ENCODE peak calls at places on chromosomes 13 and 19, in seven cellular contexts. One of them, this sample, is unnamed.

GRCh38 chr13:97880298-97880675 is 73.2 kb upstream of the IPO5 start:
- DNase-seq in A549: no peak
- DNase-seq in H54: no peak
- DNase-seq in body of pancreas: no peak
- DNase-seq in sigmoid colon: no peak
- DNase-seq in ovary: no peak
- DNase-seq in HCT116: no peak
- DNase-seq in this sample: no peak

GRCh38 chr19:41999071-41999877 is 5.2 kb upstream of the ATP1A3 start:
- DNase-seq in A549: peak
- DNase-seq in H54: no peak
- DNase-seq in body of pancreas: no peak
- DNase-seq in sigmoid colon: no peak
- DNase-seq in ovary: no peak
- DNase-seq in HCT116: no peak
- DNase-seq in this sample: peak

GRCh38 chr19:6459356-6460098 is at the start of gene SLC25A23:
- DNase-seq in A549: peak
- DNase-seq in H54: peak
- DNase-seq in body of pancreas: peak
- DNase-seq in sigmoid colon: peak
- DNase-seq in ovary: peak
- DNase-seq in HCT116: peak
- DNase-seq in this sample: peak

GRCh38 chr13:89514534-89515312 is 1832.8 kb upstream of the MIR17HG start:
- DNase-seq in A549: peak
- DNase-seq in H54: peak
- DNase-seq in body of pancreas: peak
- DNase-seq in sigmoid colon: no peak
- DNase-seq in ovary: no peak
- DNase-seq in HCT116: no peak
- DNase-seq in this sample: no peak

GRCh38 chr19:49065905-49066512 is 1.4 kb upstream of the NTF4 start:
- DNase-seq in A549: no peak
- DNase-seq in H54: no peak
- DNase-seq in body of pancreas: no peak
- DNase-seq in sigmoid colon: no peak
- DNase-seq in ovary: no peak
- DNase-seq in HCT116: no peak
- DNase-seq in this sample: no peak

GRCh38 chr19:28504727-28505126 is 708.2 kb downstream of the UQCRFS1 start:
- DNase-seq in A549: no peak
- DNase-seq in H54: no peak
- DNase-seq in body of pancreas: no peak
- DNase-seq in sigmoid colon: peak
- DNase-seq in ovary: no peak
- DNase-seq in HCT116: no peak
- DNase-seq in this sample: no peak

GRCh38 chr19:4722671-4723464 is 774 bp downstream of the DPP9 start:
- DNase-seq in A549: no peak
- DNase-seq in H54: no peak
- DNase-seq in body of pancreas: peak
- DNase-seq in sigmoid colon: no peak
- DNase-seq in ovary: peak
- DNase-seq in HCT116: no peak
- DNase-seq in this sample: peak

GRCh38 chr19:43534811-43535761 is 2.1 kb downstream of the ZNF575 start:
- DNase-seq in A549: peak
- DNase-seq in H54: no peak
- DNase-seq in body of pancreas: peak
- DNase-seq in sigmoid colon: peak
- DNase-seq in ovary: peak
- DNase-seq in HCT116: no peak
- DNase-seq in this sample: peak

GRCh38 chr19:10421240-10421948 is 1.1 kb downstream of the PDE4A start:
- DNase-seq in A549: no peak
- DNase-seq in H54: no peak
- DNase-seq in body of pancreas: no peak
- DNase-seq in sigmoid colon: no peak
- DNase-seq in ovary: no peak
- DNase-seq in HCT116: no peak
- DNase-seq in this sample: no peak

GRCh38 chr19:43726736-43727592 is 11.1 kb downstream of the IRGC start:
- DNase-seq in A549: no peak
- DNase-seq in H54: no peak
- DNase-seq in body of pancreas: no peak
- DNase-seq in sigmoid colon: no peak
- DNase-seq in ovary: no peak
- DNase-seq in HCT116: no peak
- DNase-seq in this sample: no peak

GRCh38 chr13:112487127-112487517 is 100.8 kb downstream of the TUBGCP3 start:
- DNase-seq in A549: no peak
- DNase-seq in H54: no peak
- DNase-seq in body of pancreas: no peak
- DNase-seq in sigmoid colon: no peak
- DNase-seq in ovary: no peak
- DNase-seq in HCT116: no peak
- DNase-seq in this sample: no peak

GRCh38 chr19:1189419-1189818 is 15.4 kb upstream of the SBNO2 start:
- DNase-seq in A549: peak
- DNase-seq in H54: no peak
- DNase-seq in body of pancreas: no peak
- DNase-seq in sigmoid colon: no peak
- DNase-seq in ovary: no peak
- DNase-seq in HCT116: peak
- DNase-seq in this sample: no peak

GRCh38 chr19:31825134-31826094 is 476.2 kb upstream of the TSHZ3 start:
- DNase-seq in A549: no peak
- DNase-seq in H54: no peak
- DNase-seq in body of pancreas: no peak
- DNase-seq in sigmoid colon: no peak
- DNase-seq in ovary: no peak
- DNase-seq in HCT116: no peak
- DNase-seq in this sample: no peak

GRCh38 chr13:44770951-44771350 is 194.8 kb upstream of the TSC22D1 start:
- DNase-seq in A549: no peak
- DNase-seq in H54: no peak
- DNase-seq in body of pancreas: no peak
- DNase-seq in sigmoid colon: no peak
- DNase-seq in ovary: no peak
- DNase-seq in HCT116: no peak
- DNase-seq in this sample: no peak

GRCh38 chr13:98807774-98808173 is 55.3 kb upstream of the SLC15A1 start:
- DNase-seq in A549: no peak
- DNase-seq in H54: no peak
- DNase-seq in body of pancreas: no peak
- DNase-seq in sigmoid colon: no peak
- DNase-seq in ovary: no peak
- DNase-seq in HCT116: no peak
- DNase-seq in this sample: no peak

GRCh38 chr13:106513025-106513424 is 22.4 kb downstream of the EFNB2 start:
- DNase-seq in A549: no peak
- DNase-seq in H54: no peak
- DNase-seq in body of pancreas: no peak
- DNase-seq in sigmoid colon: no peak
- DNase-seq in ovary: no peak
- DNase-seq in HCT116: no peak
- DNase-seq in this sample: no peak

GRCh38 chr19:55258476-55258827 is 365 bp downstream of the PPP6R1 start:
- DNase-seq in A549: no peak
- DNase-seq in H54: peak
- DNase-seq in body of pancreas: peak
- DNase-seq in sigmoid colon: no peak
- DNase-seq in ovary: no peak
- DNase-seq in HCT116: no peak
- DNase-seq in this sample: peak

DNA sequence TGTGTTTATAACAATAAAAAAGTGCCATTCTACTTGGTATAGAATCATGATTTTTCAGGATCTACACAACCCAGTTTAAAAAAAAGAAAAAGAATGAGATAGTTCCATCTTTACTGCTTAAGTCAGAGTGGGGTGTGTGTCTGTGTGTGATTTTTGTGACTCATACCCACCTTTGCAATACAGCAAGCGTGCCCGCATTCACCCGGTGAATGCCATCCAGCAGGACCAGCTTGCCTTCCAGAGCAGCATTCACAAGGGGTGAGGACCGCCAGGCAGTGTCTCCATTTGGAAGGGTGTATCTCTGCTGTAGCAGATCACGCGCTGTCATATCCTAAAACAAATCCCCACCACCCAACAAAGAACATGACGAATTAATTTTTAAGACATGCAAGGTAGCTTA is 127.7 kb downstream of the VWA8 start:
- DNase-seq in A549: peak
- DNase-seq in H54: no peak
- DNase-seq in body of pancreas: no peak
- DNase-seq in sigmoid colon: no peak
- DNase-seq in ovary: no peak
- DNase-seq in HCT116: no peak
- DNase-seq in this sample: no peak
- TF ChIP-seq POLR2A in A549: no peak
- TF ChIP-seq POLR2A in H54: no peak
- TF ChIP-seq POLR2A in body of pancreas: no peak
- TF ChIP-seq POLR2A in sigmoid colon: no peak
- TF ChIP-seq POLR2A in ovary: no peak
- TF ChIP-seq POLR2A in HCT116: no peak
- TF ChIP-seq POLR2A in this sample: no peak

GRCh38 chr19:7894612-7895309 is 6.5 kb downstream of the LRRC8E start:
- DNase-seq in A549: no peak
- DNase-seq in H54: no peak
- DNase-seq in body of pancreas: peak
- DNase-seq in sigmoid colon: no peak
- DNase-seq in ovary: no peak
- DNase-seq in HCT116: no peak
- DNase-seq in this sample: no peak
- TF ChIP-seq POLR2A in A549: no peak
- TF ChIP-seq POLR2A in H54: no peak
- TF ChIP-seq POLR2A in body of pancreas: no peak
- TF ChIP-seq POLR2A in sigmoid colon: no peak
- TF ChIP-seq POLR2A in ovary: no peak
- TF ChIP-seq POLR2A in HCT116: no peak
- TF ChIP-seq POLR2A in this sample: no peak

DNA sequence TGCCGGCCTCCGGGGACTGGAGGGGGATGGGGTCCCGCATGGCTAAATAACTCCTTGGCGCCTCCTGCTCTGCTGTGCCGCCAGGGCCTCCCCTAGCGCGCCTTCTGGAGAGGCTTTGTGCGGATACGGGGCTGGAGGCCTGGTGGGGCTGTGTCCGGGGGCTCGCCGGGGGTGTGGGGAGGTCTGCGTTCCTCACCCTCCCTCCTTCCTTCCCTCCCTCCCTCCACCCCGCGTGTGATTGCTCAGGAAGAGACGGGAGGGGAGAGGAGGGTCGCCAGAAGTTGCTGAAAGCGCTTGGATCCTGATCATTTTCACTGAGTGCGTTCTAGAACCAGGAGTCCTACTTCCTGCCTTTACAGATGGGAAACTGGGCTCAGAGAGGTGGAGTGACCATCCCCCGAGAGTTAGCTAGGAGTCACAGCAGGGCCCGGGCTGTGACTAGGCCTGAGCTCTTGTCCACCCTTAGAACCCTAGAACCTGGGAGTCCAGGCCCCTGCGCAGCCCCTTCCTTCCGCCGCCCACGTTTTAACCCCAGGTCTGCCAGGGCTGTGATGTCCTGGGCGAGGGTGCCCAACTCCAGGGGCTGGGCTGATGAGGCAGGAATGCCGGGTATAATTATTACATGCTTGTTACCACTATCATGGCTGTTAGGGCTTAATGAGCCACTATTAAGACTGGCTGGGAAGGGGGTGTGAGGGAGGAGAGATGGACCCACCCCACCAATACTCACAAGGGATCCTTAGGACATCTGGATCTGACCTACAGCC is 782 bp upstream of the JUND start:
- DNase-seq in A549: no peak
- DNase-seq in H54: peak
- DNase-seq in body of pancreas: no peak
- DNase-seq in sigmoid colon: no peak
- DNase-seq in ovary: no peak
- DNase-seq in HCT116: no peak
- DNase-seq in this sample: no peak
- TF ChIP-seq POLR2A in A549: peak
- TF ChIP-seq POLR2A in H54: peak
- TF ChIP-seq POLR2A in body of pancreas: peak
- TF ChIP-seq POLR2A in sigmoid colon: peak
- TF ChIP-seq POLR2A in ovary: peak
- TF ChIP-seq POLR2A in HCT116: peak
- TF ChIP-seq POLR2A in this sample: peak

GRCh38 chr19:12935071-12935470 is 1.6 kb upstream of the FARSA start:
- DNase-seq in A549: no peak
- DNase-seq in H54: no peak
- DNase-seq in body of pancreas: no peak
- DNase-seq in sigmoid colon: no peak
- DNase-seq in ovary: no peak
- DNase-seq in HCT116: no peak
- DNase-seq in this sample: no peak

GRCh38 chr19:12932392-12933286 is 872 bp downstream of the FARSA start:
- DNase-seq in A549: no peak
- DNase-seq in H54: no peak
- DNase-seq in body of pancreas: no peak
- DNase-seq in sigmoid colon: no peak
- DNase-seq in ovary: no peak
- DNase-seq in HCT116: no peak
- DNase-seq in this sample: no peak

GRCh38 chr19:12936582-12936981 is 1.8 kb upstream of the CALR start:
- DNase-seq in A549: no peak
- DNase-seq in H54: no peak
- DNase-seq in body of pancreas: no peak
- DNase-seq in sigmoid colon: no peak
- DNase-seq in ovary: no peak
- DNase-seq in HCT116: no peak
- DNase-seq in this sample: no peak

GRCh38 chr19:12930002-12930645 is 3.4 kb downstream of the FARSA start:
- DNase-seq in A549: no peak
- DNase-seq in H54: no peak
- DNase-seq in body of pancreas: no peak
- DNase-seq in sigmoid colon: no peak
- DNase-seq in ovary: no peak
- DNase-seq in HCT116: no peak
- DNase-seq in this sample: no peak

DNA sequence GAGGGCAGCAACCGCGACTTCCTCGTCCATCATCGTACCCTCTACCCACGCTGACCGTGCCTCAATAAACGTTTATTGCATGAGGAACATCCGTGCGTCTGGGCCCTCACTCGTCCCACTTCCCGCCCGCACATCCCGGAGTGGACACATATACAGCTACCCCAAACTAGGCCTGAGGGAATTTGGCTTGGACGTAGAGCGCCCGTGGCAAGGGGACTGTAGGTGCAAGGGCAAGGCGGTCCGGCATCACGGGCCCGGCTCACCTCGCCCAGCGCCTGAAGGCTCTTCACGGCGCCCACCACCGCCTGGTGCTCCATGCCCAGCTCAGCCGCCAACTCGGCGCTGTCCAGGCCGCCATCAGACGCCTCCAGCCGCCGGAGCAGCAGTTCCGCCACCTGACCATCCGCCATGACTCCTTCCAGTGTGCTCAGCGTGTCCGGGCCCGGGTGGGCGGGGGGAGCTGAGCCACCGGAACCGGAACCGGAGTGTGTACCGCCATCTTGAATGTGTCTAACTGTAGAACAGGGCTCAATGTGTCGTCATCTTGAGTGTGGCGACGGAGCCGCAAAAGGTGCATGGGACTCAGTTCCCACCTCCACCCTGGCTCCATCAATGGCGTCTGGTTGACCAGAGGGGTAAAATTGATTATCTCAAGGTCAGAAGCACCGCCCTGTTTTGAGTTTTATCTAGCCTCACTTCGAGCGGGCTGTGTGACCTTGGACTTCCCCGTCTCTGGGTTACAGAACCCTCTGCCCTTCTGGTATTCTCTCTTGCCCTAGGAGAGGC is at the start of gene FARSA:
- DNase-seq in A549: peak
- DNase-seq in H54: peak
- DNase-seq in body of pancreas: peak
- DNase-seq in sigmoid colon: peak
- DNase-seq in ovary: peak
- DNase-seq in HCT116: peak
- DNase-seq in this sample: peak
- TF ChIP-seq POLR2A in A549: peak
- TF ChIP-seq POLR2A in H54: peak
- TF ChIP-seq POLR2A in body of pancreas: peak
- TF ChIP-seq POLR2A in sigmoid colon: peak
- TF ChIP-seq POLR2A in ovary: peak
- TF ChIP-seq POLR2A in HCT116: peak
- TF ChIP-seq POLR2A in this sample: peak